ENCODE peak calls at places on chromosomes 16 and 17, in five cellular contexts. P is mesenchymal stem cell, R is H9, C is H1, X is trophoblast cell. L is an unnamed sample.

GRCh38 chr17:40038882-40039513 is 15.2 kb downstream of the MED24 start:
- DNase-seq in R (peak), P (peak), X (peak), C (no peak), L (no peak)

GRCh38 chr17:1325766-1326165 is 46.3 kb downstream of the TRARG1 start:
- DNase-seq in X (no peak), P (no peak), C (no peak), R (no peak), L (no peak)

GRCh38 chr17:879546-879945 is 97.4 kb downstream of the MRM3 start:
- DNase-seq in C (peak), R (peak), P (peak), X (peak), L (peak)

GRCh38 chr16:31080756-31081419 is 6.7 kb downstream of the ZNF646 start:
- DNase-seq in R (no peak), P (no peak), C (no peak), X (no peak), L (no peak)

GRCh38 chr16:2333231-2333630 is 7.3 kb downstream of the ABCA3 start:
- DNase-seq in C (no peak), P (no peak), R (no peak), X (no peak), L (no peak)

GRCh38 chr17:82296511-82297279 is 20.7 kb downstream of the CD7 start:
- DNase-seq in P (no peak), R (no peak), X (no peak), C (no peak), L (no peak)

GRCh38 chr16:58306327-58306726 is 11.5 kb upstream of the PRSS54 start:
- DNase-seq in R (no peak), X (peak), P (peak), C (no peak), L (no peak)

GRCh38 chr16:57423152-57423551 is 18.6 kb downstream of the CCL17 start:
- DNase-seq in C (no peak), X (no peak), P (no peak), R (no peak), L (no peak)

GRCh38 chr17:37493249-37494027 is 3.7 kb downstream of the DUSP14 start:
- DNase-seq in C (no peak), P (peak), X (peak), R (no peak), L (no peak)

GRCh38 chr17:81993726-81994592 is 16.5 kb downstream of the ASPSCR1 start:
- DNase-seq in R (no peak), X (no peak), C (no peak), P (no peak), L (no peak)

GRCh38 chr16:1915732-1916653 is 2.2 kb downstream of the HS3ST6 start:
- DNase-seq in R (no peak), P (no peak), X (no peak), C (no peak), L (no peak)

GRCh38 chr16:85995591-85996461 is 96.9 kb downstream of the IRF8 start:
- DNase-seq in R (no peak), C (no peak), P (no peak), X (no peak), L (no peak)

GRCh38 chr16:28974007-28974436 is 556 bp upstream of the SPNS1 start:
- DNase-seq in X (peak), P (peak), C (peak), R (peak), L (peak)

GRCh38 chr17:40664582-40665333 is at the start of gene KRT222:
- DNase-seq in R (no peak), P (no peak), C (no peak), X (no peak), L (no peak)

GRCh38 chr17:74978240-74978639 is 5.7 kb upstream of the HID1 start:
- DNase-seq in R (no peak), X (no peak), C (no peak), P (no peak), L (no peak)

GRCh38 chr17:64466019-64466735 is 17.3 kb downstream of the MILR1 start:
- DNase-seq in R (no peak), C (no peak), P (no peak), X (peak), L (no peak)

GRCh38 chr17:19024101-19025078 is 19.8 kb upstream of the FAM83G start:
- DNase-seq in R (no peak), C (no peak), P (no peak), X (peak), L (no peak)

GRCh38 chr17:55398689-55399088 is 22.9 kb downstream of the MMD start:
- DNase-seq in R (no peak), X (no peak), P (peak), C (no peak), L (no peak)

GRCh38 chr17:56762988-56763387 is 70.7 kb downstream of the C17orf67 start:
- DNase-seq in C (no peak), R (no peak), P (no peak), X (no peak), L (no peak)

GRCh38 chr16:67419931-67420330 is 3.7 kb upstream of the ZDHHC1 start:
- DNase-seq in R (no peak), P (no peak), C (no peak), X (no peak), L (no peak)

DNA sequence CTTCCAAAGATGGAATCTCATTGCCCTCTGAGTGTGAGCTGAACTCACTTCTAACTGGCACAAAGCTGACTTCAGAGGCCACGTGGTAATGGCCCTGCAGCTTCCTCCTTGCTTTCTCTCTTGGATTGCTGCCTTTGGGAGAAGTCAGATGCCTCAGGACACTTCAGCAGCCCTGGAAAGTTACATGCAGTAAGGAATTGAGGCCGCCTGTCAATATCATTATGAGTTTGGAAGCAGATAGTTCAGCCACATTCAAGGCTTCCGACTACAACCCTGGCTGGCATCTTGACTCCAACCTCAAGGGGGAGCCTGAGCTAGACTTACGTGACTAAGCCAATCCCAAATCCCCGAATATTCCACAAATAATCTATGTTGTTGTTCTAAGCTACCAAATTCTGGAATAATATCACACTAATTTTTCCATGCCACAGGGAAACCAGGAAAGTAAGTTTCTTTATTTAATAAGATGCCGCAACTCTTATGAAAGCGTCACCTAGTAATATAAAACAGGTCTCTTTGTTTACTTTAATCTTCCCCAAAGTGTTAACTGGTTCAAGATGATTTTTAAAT is 13.6 kb downstream of the CEP20 start:
- DNase-seq in R (peak), C (no peak), X (peak), P (peak), L (peak)
- H2AK5ac ChIP-seq in R (no peak), C (no peak), X (no peak), P (no peak), L (no peak)

DNA sequence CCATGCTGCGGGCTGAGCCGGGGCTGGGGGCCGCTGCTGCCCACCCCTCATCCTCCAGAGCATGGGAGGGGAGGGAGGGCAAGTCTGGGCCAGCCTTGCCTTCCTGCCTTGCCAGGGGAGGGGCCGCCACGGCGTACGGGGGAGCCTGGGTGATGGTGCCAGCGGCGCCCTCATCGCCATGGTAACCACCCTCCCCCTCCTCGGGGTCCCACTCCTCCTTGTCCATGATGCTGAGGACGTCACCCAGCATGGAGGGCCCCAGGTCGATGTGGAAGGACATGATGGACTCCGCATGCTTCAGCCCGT is 23.9 kb upstream of the CPSF4L start:
- DNase-seq in X (no peak), P (no peak), C (no peak), R (no peak), L (no peak)
- H2BK12ac ChIP-seq in X (no peak), P (no peak), C (no peak), R (no peak), L (peak)

GRCh38 chr16:84648595-84649510 is 542 bp downstream of the KLHL36 start:
- DNase-seq in X (peak), R (no peak), P (peak), C (no peak), L (no peak)

GRCh38 chr16:84643677-84644076 is 4.6 kb upstream of the KLHL36 start:
- DNase-seq in X (no peak), R (no peak), C (no peak), P (no peak), L (no peak)

GRCh38 chr16:84649511-84649861 is 1.2 kb downstream of the KLHL36 start:
- DNase-seq in C (no peak), P (no peak), R (no peak), X (no peak), L (no peak)

GRCh38 chr16:84650062-84650991 is 2.0 kb downstream of the KLHL36 start:
- DNase-seq in X (peak), C (no peak), P (peak), R (no peak), L (no peak)

DNA sequence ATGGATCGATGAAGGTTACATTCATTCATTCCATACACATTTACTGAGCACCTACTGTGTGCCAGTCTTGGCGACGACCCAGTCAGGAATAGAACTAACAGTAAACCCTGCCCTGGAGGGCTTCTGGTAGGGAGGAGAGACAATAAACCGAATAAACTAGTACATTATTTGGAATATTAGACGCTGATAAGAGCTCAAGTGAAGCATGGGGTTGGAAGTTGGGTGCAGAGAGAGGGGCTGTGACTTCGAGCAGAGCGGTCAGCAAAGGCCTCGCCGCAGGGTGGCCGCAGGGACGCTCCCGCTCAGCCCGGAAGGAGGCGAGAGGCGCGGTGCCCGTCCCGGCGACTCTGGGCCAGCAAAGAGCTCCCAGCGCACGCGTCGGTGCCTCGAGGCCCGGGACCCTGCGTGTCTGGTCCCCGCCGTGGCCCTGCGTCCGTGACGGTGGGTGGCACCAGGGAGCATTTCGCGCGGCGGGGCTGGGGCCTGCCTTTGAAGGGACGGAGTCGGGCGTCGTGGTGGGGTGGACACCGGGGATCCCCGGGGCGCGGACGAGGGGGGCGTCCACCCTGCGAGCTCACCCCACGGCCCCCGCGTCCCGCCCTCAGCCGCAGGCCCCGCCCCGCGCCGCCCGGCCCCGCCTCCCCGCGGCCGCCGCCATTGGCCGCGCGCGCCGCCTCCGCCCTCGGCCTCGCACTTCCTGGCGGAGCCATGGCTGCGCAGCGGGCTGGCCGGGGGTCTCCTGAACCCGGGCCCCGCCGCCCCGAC is at the start of gene KLHL36:
- DNase-seq in X (peak), P (peak), R (no peak), C (no peak), L (peak)
- H3K4ac ChIP-seq in X (peak), P (peak), R (no peak), C (no peak), L (no peak)

GRCh38 chr17:76688165-76688622 is 22.6 kb downstream of the MXRA7 start:
- DNase-seq in R (no peak), C (no peak), P (no peak), X (no peak), L (no peak)
- H2AK5ac ChIP-seq in R (no peak), C (no peak), P (peak), X (no peak), L (peak)

GRCh38 chr16:19837984-19838707 is 46.5 kb downstream of the GPRC5B start:
- DNase-seq in C (no peak), P (no peak), R (peak), X (no peak), L (peak)
- H2BK12ac ChIP-seq in C (peak), P (no peak), R (no peak), X (no peak), L (no peak)

GRCh38 chr17:45308840-45309239 is 8.0 kb downstream of the MAP3K14 start:
- DNase-seq in C (no peak), R (no peak), X (no peak), P (no peak), L (no peak)

GRCh38 chr17:45308016-45308365 is 8.8 kb downstream of the MAP3K14 start:
- DNase-seq in C (no peak), R (no peak), X (peak), P (no peak), L (no peak)

GRCh38 chr17:45306623-45307022 is 10.2 kb downstream of the MAP3K14 start:
- DNase-seq in P (no peak), C (no peak), R (no peak), X (no peak), L (no peak)

GRCh38 chr17:45306094-45306493 is 10.7 kb downstream of the MAP3K14 start:
- DNase-seq in R (no peak), X (peak), P (no peak), C (no peak), L (no peak)

DNA sequence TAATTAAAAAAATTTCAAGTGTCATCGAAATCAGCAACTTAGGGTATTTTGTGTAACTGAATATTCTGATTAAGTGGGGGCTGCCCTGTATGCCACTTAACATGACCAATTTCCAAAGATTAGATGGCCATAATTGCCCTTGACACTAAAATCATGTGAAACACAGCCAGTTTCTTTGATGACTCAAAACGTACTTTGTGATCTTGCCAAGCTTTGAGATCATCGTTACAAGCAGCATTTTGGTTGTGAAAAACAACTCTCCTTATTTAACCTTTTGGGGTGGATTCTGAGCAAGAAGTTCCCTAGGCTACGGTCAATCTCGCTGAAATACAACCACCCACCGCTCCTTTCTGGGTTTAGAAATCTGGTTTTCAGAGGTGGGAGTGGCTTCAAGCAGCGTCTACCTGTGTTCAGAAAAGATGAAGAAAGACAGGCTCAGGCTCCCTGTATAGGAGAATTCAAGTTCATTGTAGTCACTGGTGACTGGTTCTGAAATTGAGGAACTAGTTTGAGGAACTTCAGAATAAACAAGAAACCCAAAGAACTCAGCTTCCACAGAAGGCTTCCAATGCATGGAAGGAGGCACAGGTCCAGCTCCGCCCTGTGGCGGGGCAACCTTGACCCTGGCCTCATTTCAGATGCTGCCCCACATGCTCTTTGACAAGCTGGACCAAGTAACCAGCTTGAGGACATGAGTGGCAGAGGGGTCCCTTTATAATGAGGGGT is 9.4 kb downstream of the MAP3K14 start:
- DNase-seq in X (peak), C (no peak), P (peak), R (no peak), L (no peak)
- H3K4ac ChIP-seq in X (no peak), C (no peak), P (no peak), R (no peak), L (no peak)

GRCh38 chr16:3945751-3946603 is 65.5 kb upstream of the CREBBP start:
- DNase-seq in R (no peak), C (no peak), X (peak), P (peak), L (no peak)
- H2AK5ac ChIP-seq in R (no peak), C (no peak), X (no peak), P (no peak), L (no peak)

GRCh38 chr16:4987580-4988374 is 29.6 kb downstream of the SEC14L5 start:
- DNase-seq in R (peak), P (no peak), C (no peak), X (no peak), L (no peak)
- H2BK12ac ChIP-seq in R (no peak), P (no peak), C (peak), X (no peak), L (peak)